ENCODE peak calls at places on chromosomes 16 and 17, in eight cellular contexts. N is H4, S is GM04504, M is AG04450, U is PC-3, J is EL, T is activated T-cell treated with anti-CD3 and anti-CD28 coated beads for 24 hours, C is HEK293T. L is an unnamed sample.

GRCh38 chr16:11229906-11230305 is 26.1 kb downstream of the SOCS1 start:
- DNase-seq in N (no peak), S (no peak), M (no peak), U (peak), J (no peak), T (no peak), C (no peak), L (no peak)

GRCh38 chr16:29645699-29646187 is 17.3 kb upstream of the SPN start:
- DNase-seq in N (peak), S (no peak), M (no peak), U (no peak), J (peak), T (no peak), C (peak), L (no peak)

GRCh38 chr17:63102034-63102433 is 136.0 kb downstream of the TANC2 start:
- DNase-seq in N (no peak), S (no peak), M (no peak), U (no peak), J (no peak), T (no peak), C (no peak), L (no peak)

GRCh38 chr17:78555741-78556401 is 21.3 kb downstream of the DNAH17 start:
- DNase-seq in N (no peak), S (no peak), M (no peak), U (no peak), J (no peak), T (no peak), C (no peak), L (no peak)

GRCh38 chr17:43477832-43478634 is 5.7 kb upstream of the DHX8 start:
- DNase-seq in N (no peak), S (no peak), M (no peak), U (no peak), J (no peak), T (no peak), C (no peak), L (no peak)

GRCh38 chr17:78378225-78379133 is at the start of gene PGS1:
- DNase-seq in N (peak), S (no peak), M (no peak), U (peak), J (peak), T (peak), C (peak), L (peak)

GRCh38 chr16:88300463-88300835 is 82.3 kb upstream of the ZNF469 start:
- DNase-seq in N (no peak), S (no peak), M (no peak), U (no peak), J (no peak), T (no peak), C (no peak), L (no peak)

GRCh38 chr16:73179671-73180370 is 131.9 kb upstream of the ZFHX3 start:
- DNase-seq in N (no peak), S (no peak), M (no peak), U (no peak), J (no peak), T (no peak), C (no peak), L (no peak)

L was measured in activated T-helper 2 cell treated with anti-CD3 and anti-CD28 coated beads, Interferon-gamma antibody, Interleukin-2, Interleukin-4, amounts not matched to agents 10 μg/mL and 5 μg/mL and 100 μg/mL, durations not matched to agents 14 hours and 24 hours and 36 hours.